ENCODE peak calls at places on chromosomes 12 and 14, in six cellular contexts. L, M, X, V, Y and U are unnamed samples.

GRCh38 chr12:2488131-2488530 is 306.6 kb upstream of the FKBP4 start:
- DNase-seq in L (no peak), M (no peak), X (no peak), V (no peak), Y (no peak), U (no peak)

GRCh38 chr14:64767215-64767964 is 63.2 kb downstream of the PLEKHG3 start:
- DNase-seq in L (no peak), M (no peak), X (no peak), V (no peak), Y (no peak), U (no peak)

GRCh38 chr14:65019944-65020566 is 33.4 kb downstream of the FNTB start:
- DNase-seq in L (peak; percentile 77), M (no peak), X (no peak), V (peak; percentile 33), Y (peak; percentile 27), U (peak; percentile 64)

GRCh38 chr14:66649515-66649914 is 141.6 kb downstream of the GPHN start:
- DNase-seq in L (no peak), M (no peak), X (no peak), V (no peak), Y (no peak), U (no peak)

GRCh38 chr14:103071544-103072251 is 12.3 kb upstream of the LBHD2 start:
- DNase-seq in L (no peak), M (no peak), X (no peak), V (no peak), Y (no peak), U (no peak)

GRCh38 chr12:53976172-53976822 is 1.5 kb upstream of the HOTAIR start:
- DNase-seq in L (no peak), M (no peak), X (no peak), V (no peak), Y (no peak), U (no peak)

GRCh38 chr14:103724116-103724515 is 8.5 kb downstream of the ZFYVE21 start:
- DNase-seq in L (no peak), M (peak; percentile 93), X (no peak), V (peak; percentile 69), Y (no peak), U (no peak)

GRCh38 chr14:93137864-93138263 is 22.1 kb upstream of the ITPK1 start:
- DNase-seq in L (no peak), M (peak; percentile 78), X (no peak), V (no peak), Y (no peak), U (peak; percentile 24)

GRCh38 chr14:34766060-34766459 is 51.7 kb upstream of the CFL2 start:
- DNase-seq in L (no peak), M (no peak), X (no peak), V (no peak), Y (no peak), U (no peak)

GRCh38 chr12:132558861-132559623 is 51.3 kb downstream of the LRCOL1 start:
- DNase-seq in L (no peak), M (no peak), X (no peak), V (no peak), Y (no peak), U (peak; percentile 40)

GRCh38 chr12:88063375-88063774 is 34.2 kb upstream of the C12orf50 start:
- DNase-seq in L (peak; percentile 3), M (no peak), X (no peak), V (no peak), Y (no peak), U (no peak)